ENCODE peak calls at places on chromosomes 13 and 19, in eight cellular contexts. A is fibroblast of the aortic adventitia; Y is mucosa of gallbladder; X is left lung; V is Caco-2; K is activated naive CD4-positive, alpha-beta T cell treated with anti-CD3 and anti-CD28 coated beads, Interleukin-2, amount 10 ng/mL, durations not matched to agents 7 days and 5 days; U is activated CD4-positive, CD25-positive, alpha-beta regulatory T cell; L is ELF-1. Q is an unnamed sample.

GRCh38 chr19:48619692-48620565 is 623 bp downstream of the SPHK2 start:
- DNase-seq in A (no peak), Y (no peak), X (no peak), V (no peak), K (no peak), U (no peak), L (no peak), Q (no peak)

GRCh38 chr19:51075998-51076397 is 6.7 kb downstream of the KLK14 start:
- DNase-seq in A (no peak), Y (no peak), X (no peak), V (no peak), K (no peak), U (no peak), L (no peak), Q (no peak)

GRCh38 chr19:35120898-35121297 is 5.3 kb downstream of the FXYD3 start:
- DNase-seq in A (peak; percentile 25), Y (no peak), X (no peak), V (no peak), K (no peak), U (no peak), L (no peak), Q (no peak)

GRCh38 chr19:10112037-10112751 is 701 bp downstream of the P2RY11 start:
- DNase-seq in A (no peak), Y (no peak), X (peak; percentile 85), V (no peak), K (no peak), U (no peak), L (no peak), Q (no peak)

GRCh38 chr13:109743706-109744453 is 42.5 kb downstream of the IRS2 start:
- DNase-seq in A (peak; percentile 25), Y (no peak), X (no peak), V (no peak), K (peak; percentile 53), U (no peak), L (peak; percentile 72), Q (no peak)

GRCh38 chr13:113762538-113762937 is 3.5 kb downstream of the TMEM255B start:
- DNase-seq in A (no peak), Y (no peak), X (no peak), V (no peak), K (no peak), U (no peak), L (no peak), Q (no peak)

GRCh38 chr13:21015284-21015683 is 46.1 kb downstream of the LATS2 start:
- DNase-seq in A (peak; percentile 54), Y (no peak), X (no peak), V (no peak), K (no peak), U (no peak), L (no peak), Q (no peak)

GRCh38 chr19:5586300-5587070 is 18.7 kb upstream of the TINCR start:
- DNase-seq in A (no peak), Y (no peak), X (no peak), V (no peak), K (no peak), U (no peak), L (no peak), Q (no peak)

GRCh38 chr13:98220188-98220765 is 43.2 kb upstream of the RNF113B start:
- DNase-seq in A (peak; percentile 84), Y (no peak), X (no peak), V (no peak), K (no peak), U (no peak), L (no peak), Q (no peak)

GRCh38 chr19:6521718-6522646 is 8.8 kb upstream of the TNFSF9 start:
- DNase-seq in A (peak; percentile 15), Y (no peak), X (no peak), V (no peak), K (no peak), U (no peak), L (peak; percentile 27), Q (peak; percentile 76)

GRCh38 chr13:34458756-34459462 is 483.2 kb upstream of the NBEA start:
- DNase-seq in A (peak; percentile 74), Y (peak; percentile 40), X (no peak), V (no peak), K (no peak), U (no peak), L (no peak), Q (no peak)

GRCh38 chr19:45457776-45458175 is 10.0 kb upstream of the FOSB start:
- DNase-seq in A (no peak), Y (no peak), X (no peak), V (no peak), K (no peak), U (no peak), L (no peak), Q (no peak)

GRCh38 chr19:47663911-47664771 is 49.1 kb upstream of the EHD2 start:
- DNase-seq in A (peak; percentile 100), Y (peak; percentile 86), X (no peak), V (peak; percentile 73), K (no peak), U (no peak), L (peak; percentile 27), Q (no peak)

GRCh38 chr13:70203661-70204229 is 95.5 kb upstream of the KLHL1 start:
- DNase-seq in A (no peak), Y (no peak), X (no peak), V (peak; percentile 3), K (no peak), U (no peak), L (no peak), Q (no peak)

GRCh38 chr13:24865158-24865557 is 101.2 kb downstream of the RNF17 start:
- DNase-seq in A (peak; percentile 40), Y (no peak), X (no peak), V (no peak), K (no peak), U (no peak), L (no peak), Q (no peak)

GRCh38 chr13:36979361-36980040 is 19.6 kb downstream of the ALG5 start:
- DNase-seq in A (no peak), Y (no peak), X (no peak), V (no peak), K (no peak), U (no peak), L (no peak), Q (no peak)

GRCh38 chr13:43132228-43132627 is 108.8 kb downstream of the DNAJC15 start:
- DNase-seq in A (peak; percentile 23), Y (peak; percentile 28), X (no peak), V (peak; percentile 75), K (no peak), U (no peak), L (peak; percentile 69), Q (peak; percentile 42)

GRCh38 chr13:78430166-78430791 is 173.1 kb downstream of the POU4F1 start:
- DNase-seq in A (no peak), Y (no peak), X (no peak), V (no peak), K (no peak), U (no peak), L (peak; percentile 8), Q (no peak)

GRCh38 chr13:109785141-109785891 is 1.1 kb downstream of the IRS2 start:
- DNase-seq in A (peak; percentile 53), Y (no peak), X (peak; percentile 89), V (peak; percentile 55), K (peak; percentile 56), U (peak; percentile 13), L (peak; percentile 59), Q (no peak)

GRCh38 chr13:20351279-20352022 is 119.3 kb upstream of the GJB6 start:
- DNase-seq in A (peak; percentile 38), Y (no peak), X (no peak), V (no peak), K (no peak), U (no peak), L (no peak), Q (no peak)

GRCh38 chr13:30880756-30881155 is 25.3 kb upstream of the MEDAG start:
- DNase-seq in A (peak; percentile 94), Y (no peak), X (no peak), V (no peak), K (no peak), U (no peak), L (no peak), Q (no peak)

GRCh38 chr19:46748325-46749109 is 2.3 kb upstream of the STRN4 start:
- DNase-seq in A (peak; percentile 76), Y (no peak), X (peak; percentile 84), V (peak; percentile 61), K (peak; percentile 87), U (peak; percentile 60), L (peak; percentile 81), Q (peak; percentile 64)

GRCh38 chr13:30802501-30802900 is 67.2 kb downstream of the ALOX5AP start:
- DNase-seq in A (no peak), Y (no peak), X (no peak), V (no peak), K (no peak), U (no peak), L (no peak), Q (no peak)

GRCh38 chr19:34228347-34228746 is 26.0 kb upstream of the GARRE1 start:
- DNase-seq in A (no peak), Y (no peak), X (no peak), V (no peak), K (no peak), U (no peak), L (no peak), Q (no peak)

GRCh38 chr19:13195678-13196077 is 45.5 kb downstream of the IER2 start:
- DNase-seq in A (no peak), Y (peak; percentile 64), X (no peak), V (peak; percentile 43), K (peak; percentile 73), U (peak; percentile 16), L (peak; percentile 91), Q (peak; percentile 69)

GRCh38 chr19:1063030-1063908 is 3.7 kb upstream of the ARHGAP45 start:
- DNase-seq in A (no peak), Y (no peak), X (peak; percentile 85), V (peak; percentile 72), K (peak; percentile 79), U (no peak), L (no peak), Q (peak; percentile 58)

GRCh38 chr19:51978882-51979281 is 7.8 kb downstream of the ZNF350 start:
- DNase-seq in A (no peak), Y (no peak), X (no peak), V (no peak), K (no peak), U (no peak), L (no peak), Q (no peak)

GRCh38 chr19:41872775-41873647 is 4.1 kb upstream of the CD79A start:
- DNase-seq in A (peak; percentile 55), Y (peak; percentile 76), X (peak; percentile 96), V (peak; percentile 92), K (peak; percentile 80), U (peak; percentile 59), L (peak; percentile 93), Q (no peak)

GRCh38 chr13:47594833-47595232 is 406.2 kb downstream of the SUCLA2 start:
- DNase-seq in A (no peak), Y (no peak), X (no peak), V (peak; percentile 23), K (no peak), U (no peak), L (peak; percentile 31), Q (no peak)

Q was measured in GM10248.